ENCODE peak calls at places on chromosomes 4 and X, in eight cellular contexts. T, K, W, F, A, Y, J and R are unnamed samples.

GRCh38 chr4:150278206-150278605 is 200.0 kb downstream of the DCLK2 start:
- DNase-seq in J (no peak), F (peak), T (no peak), A (no peak), Y (no peak), K (no peak), W (no peak), R (no peak)

GRCh38 chrX:129714581-129714980 is 24.2 kb upstream of the XPNPEP2 start:
- DNase-seq in F (no peak), Y (no peak), J (no peak), K (no peak), A (no peak), T (no peak), W (no peak), R (no peak)

GRCh38 chrX:130216312-130216711 is 44.5 kb downstream of the RAB33A start:
- DNase-seq in T (peak), Y (peak), A (no peak), K (no peak), J (no peak), F (peak), W (no peak), R (peak)

GRCh38 chrX:132591719-132592275 is 103.0 kb upstream of the MBNL3 start:
- DNase-seq in J (no peak), F (no peak), A (no peak), W (no peak), K (no peak), T (no peak), Y (no peak), R (no peak)

GRCh38 chr4:1412376-1413220 is 6.4 kb upstream of the NKX1-1 start:
- DNase-seq in W (no peak), K (no peak), J (no peak), T (no peak), F (no peak), A (no peak), Y (no peak), R (no peak)

GRCh38 chr4:115219315-115219840 is 106.0 kb upstream of the NDST4 start:
- DNase-seq in W (no peak), J (no peak), F (no peak), A (no peak), T (no peak), Y (no peak), K (no peak), R (no peak)

GRCh38 chr4:36218121-36218520 is 26.2 kb downstream of the ARAP2 start:
- DNase-seq in T (no peak), J (no peak), K (no peak), Y (no peak), F (no peak), A (no peak), W (no peak), R (no peak)

GRCh38 chrX:16869393-16870094 is 618 bp downstream of the RBBP7 start:
- DNase-seq in K (no peak), J (peak), A (no peak), W (peak), Y (peak), T (no peak), F (peak), R (peak)

GRCh38 chr4:2856266-2856665 is 12.6 kb downstream of the ADD1 start:
- DNase-seq in F (no peak), T (no peak), K (no peak), A (no peak), J (no peak), Y (no peak), W (no peak), R (no peak)